ENCODE peak calls at places on chromosome 13, in seven cellular contexts. U is pancreas; F is activated CD4-positive, alpha-beta T cell treated with anti-CD3 and anti-CD28 coated beads, Interleukin-2, amount 50 U/mL, for 24 hours; L is myocyte; I is memory B cell; A is GDM1; K is activated T-cell treated with anti-CD3 and anti-CD28 coated beads for 48 hours. M is an unnamed sample.

GRCh38 chr13:44758595-44759221 is 182.6 kb upstream of the TSC22D1 start:
- DNase-seq in A (peak), L (peak), K (peak), F (no peak), I (no peak), U (no peak), M (peak)

GRCh38 chr13:74528751-74529513 is 394.7 kb upstream of the KLF12 start:
- DNase-seq in K (no peak), I (no peak), L (no peak), A (no peak), F (no peak), U (no peak), M (no peak)

GRCh38 chr13:29924482-29924884 is 74.1 kb upstream of the UBL3 start:
- DNase-seq in U (no peak), I (no peak), A (no peak), L (peak), K (no peak), F (no peak), M (no peak)

GRCh38 chr13:66992183-66992582 is 238.0 kb downstream of the PCDH9 start:
- DNase-seq in A (no peak), I (no peak), K (no peak), U (no peak), F (no peak), L (no peak), M (no peak)

GRCh38 chr13:41188584-41188983 is 5.8 kb downstream of the KBTBD7 start:
- DNase-seq in L (no peak), F (no peak), K (no peak), I (no peak), A (no peak), U (no peak), M (no peak)

GRCh38 chr13:76123548-76123947 is 487.4 kb downstream of the LMO7 start:
- DNase-seq in I (no peak), L (no peak), K (no peak), F (no peak), U (no peak), A (no peak), M (no peak)

GRCh38 chr13:93309886-93310520 is 83.4 kb downstream of the GPC6 start:
- DNase-seq in A (no peak), I (no peak), F (no peak), K (no peak), L (peak), U (no peak), M (no peak)

GRCh38 chr13:107091386-107091785 is 523.4 kb upstream of the ARGLU1 start:
- DNase-seq in K (no peak), U (no peak), F (no peak), L (no peak), I (no peak), A (no peak), M (no peak)

GRCh38 chr13:80166352-80166751 is 174.6 kb downstream of the SPRY2 start:
- DNase-seq in L (no peak), A (no peak), I (no peak), K (no peak), F (no peak), U (no peak), M (no peak)

GRCh38 chr13:74280795-74281490 is 146.7 kb upstream of the KLF12 start:
- DNase-seq in A (no peak), F (no peak), U (no peak), I (no peak), L (no peak), K (no peak), M (no peak)

GRCh38 chr13:37618554-37618953 is 20.0 kb upstream of the POSTN start:
- DNase-seq in I (no peak), L (peak), A (no peak), K (no peak), F (no peak), U (no peak), M (no peak)

GRCh38 chr13:105144936-105145335 is 1390.5 kb downstream of the EFNB2 start:
- DNase-seq in K (no peak), L (no peak), F (no peak), A (no peak), I (no peak), U (no peak), M (no peak)

GRCh38 chr13:23679214-23679613 is 109.0 kb downstream of the TNFRSF19 start:
- DNase-seq in A (no peak), F (no peak), L (no peak), K (no peak), U (no peak), I (no peak), M (no peak)

GRCh38 chr13:110589991-110590390 is 25.4 kb upstream of the NAXD start:
- DNase-seq in K (no peak), I (no peak), A (no peak), U (no peak), L (no peak), F (no peak), M (no peak)

GRCh38 chr13:75550159-75550567 is 572 bp downstream of the UCHL3 start:
- DNase-seq in U (no peak), F (peak), L (peak), K (peak), I (no peak), A (no peak), M (peak)

GRCh38 chr13:47017476-47017875 is 120.6 kb upstream of the HTR2A start:
- DNase-seq in I (no peak), F (no peak), L (no peak), U (no peak), K (no peak), A (no peak), M (no peak)

GRCh38 chr13:112165712-112166111 is 98.8 kb downstream of the SOX1 start:
- DNase-seq in I (no peak), F (no peak), A (no peak), L (no peak), U (peak), K (no peak), M (no peak)

GRCh38 chr13:66693656-66694055 is 536.5 kb downstream of the PCDH9 start:
- DNase-seq in L (peak), K (no peak), U (no peak), I (no peak), A (no peak), F (no peak), M (no peak)

GRCh38 chr13:30002577-30002976 is 152.2 kb upstream of the UBL3 start:
- DNase-seq in F (no peak), A (no peak), L (no peak), U (no peak), I (no peak), K (no peak), M (no peak)

GRCh38 chr13:30421093-30422055 is 919 bp upstream of the UBE2L5 start:
- DNase-seq in U (peak), F (peak), K (no peak), L (peak), I (no peak), A (peak), M (peak)

GRCh38 chr13:92500192-92500591 is 726.4 kb upstream of the GPC6 start:
- DNase-seq in A (no peak), L (no peak), U (no peak), F (no peak), K (no peak), I (no peak), M (no peak)

GRCh38 chr13:99796175-99796819 is 175.3 kb downstream of the ZIC5 start:
- DNase-seq in K (no peak), L (peak), I (no peak), A (peak), F (no peak), U (no peak), M (peak)

GRCh38 chr13:113861433-113862030 is 2.3 kb downstream of the GAS6 start:
- DNase-seq in L (no peak), F (no peak), I (no peak), A (no peak), K (no peak), U (peak), M (no peak)

GRCh38 chr13:113010510-113010865 is 41.5 kb downstream of the MCF2L start:
- DNase-seq in U (no peak), L (no peak), K (no peak), A (no peak), F (no peak), I (no peak), M (no peak)

GRCh38 chr13:112900691-112901091 is 68.3 kb upstream of the MCF2L start:
- DNase-seq in L (no peak), F (no peak), U (peak), I (no peak), A (no peak), K (no peak), M (no peak)

GRCh38 chr13:71758823-71759222 is 108.2 kb downstream of the DACH1 start:
- DNase-seq in L (no peak), K (no peak), F (no peak), I (no peak), U (no peak), A (no peak), M (no peak)

GRCh38 chr13:28100149-28101121 is at the start of gene FLT3:
- DNase-seq in L (peak), U (peak), K (peak), A (peak), I (peak), F (peak), M (peak)

GRCh38 chr13:109785141-109785891 is 1.1 kb downstream of the IRS2 start:
- DNase-seq in K (peak), F (no peak), L (peak), I (peak), A (no peak), U (peak), M (peak)

GRCh38 chr13:50715402-50716146 is 127.9 kb downstream of the DLEU7 start:
- DNase-seq in F (no peak), A (peak), L (no peak), I (no peak), U (no peak), K (no peak), M (no peak)

GRCh38 chr13:66069570-66069969 is 1160.6 kb downstream of the PCDH9 start:
- DNase-seq in I (no peak), A (no peak), L (peak), U (no peak), K (no peak), F (no peak), M (no peak)

GRCh38 chr13:37775871-37776270 is 93.7 kb downstream of the TRPC4 start:
- DNase-seq in L (no peak), I (no peak), U (no peak), K (no peak), F (no peak), A (no peak), M (no peak)

GRCh38 chr13:105329359-105329758 is 1206.1 kb downstream of the EFNB2 start:
- DNase-seq in L (no peak), A (no peak), K (no peak), U (no peak), F (no peak), I (no peak), M (no peak)

GRCh38 chr13:44470623-44471562 is 97.3 kb downstream of the SERP2 start:
- DNase-seq in L (peak), K (no peak), A (no peak), U (no peak), F (no peak), I (peak), M (no peak)

GRCh38 chr13:58883405-58883804 is 1251.9 kb downstream of the PCDH17 start:
- DNase-seq in F (no peak), K (no peak), A (no peak), U (no peak), L (no peak), I (no peak), M (no peak)

GRCh38 chr13:44629465-44630183 is 53.5 kb upstream of the TSC22D1 start:
- DNase-seq in K (no peak), A (no peak), U (no peak), I (no peak), L (no peak), F (no peak), M (no peak)

GRCh38 chr13:20570540-20570939 is 3.6 kb downstream of the IFT88 start:
- DNase-seq in I (no peak), F (no peak), L (no peak), U (no peak), K (no peak), A (no peak), M (no peak)

M was measured in T-helper 2 cell treated with Interferon-gamma antibody and Interleukin-4, amounts not matched to agents 5 μg/mL and 100 μg/mL, for 36 hours.